ENCODE peak calls at places on chromosome 12, in eight cellular contexts. Z, G, K, R, F, W, L and J are unnamed samples.

GRCh38 chr12:118034429-118035193 is 18.1 kb downstream of the RFC5 start:
- DNase-seq in W (peak; percentile 75), Z (no peak), F (no peak), G (peak; percentile 73), K (peak; percentile 70), R (no peak), L (no peak), J (no peak)

GRCh38 chr12:18139989-18140596 is 50.1 kb upstream of the RERGL start:
- DNase-seq in L (no peak), Z (no peak), G (peak; percentile 23), W (peak; percentile 60), R (no peak), F (no peak), K (peak; percentile 29), J (no peak)

GRCh38 chr12:52720487-52720886 is 17.2 kb upstream of the KRT77 start:
- DNase-seq in L (no peak), Z (no peak), F (no peak), G (peak; percentile 75), K (no peak), W (peak; percentile 90), R (no peak), J (no peak)

GRCh38 chr12:94460594-94460959 is 910 bp upstream of the CEP83 start:
- DNase-seq in F (no peak), K (no peak), L (no peak), G (no peak), Z (no peak), W (peak; percentile 7), R (no peak), J (no peak)

GRCh38 chr12:101940400-101940950 is 63.1 kb downstream of the DRAM1 start:
- DNase-seq in W (no peak), R (no peak), F (no peak), G (no peak), Z (no peak), L (no peak), K (no peak), J (no peak)

GRCh38 chr12:123134265-123134664 is 16.6 kb downstream of the PITPNM2 start:
- DNase-seq in R (peak; percentile 62), L (no peak), K (no peak), W (peak; percentile 46), Z (no peak), F (no peak), G (no peak), J (no peak)

GRCh38 chr12:66767454-66768002 is 88.7 kb upstream of the GRIP1 start:
- DNase-seq in F (no peak), Z (no peak), W (no peak), R (no peak), G (no peak), K (no peak), L (no peak), J (no peak)

GRCh38 chr12:19764408-19764807 is 325.1 kb downstream of the AEBP2 start:
- DNase-seq in F (no peak), L (no peak), Z (no peak), W (peak; percentile 10), G (no peak), R (no peak), K (no peak), J (no peak)

GRCh38 chr12:10366875-10367274 is 23.0 kb downstream of the KLRK1 start:
- DNase-seq in R (no peak), G (peak; percentile 70), L (no peak), F (no peak), Z (no peak), K (peak; percentile 49), W (peak; percentile 49), J (no peak)

GRCh38 chr12:120013659-120014380 is 24.8 kb downstream of the BICDL1 start:
- DNase-seq in R (no peak), W (peak; percentile 68), L (no peak), Z (no peak), K (peak; percentile 18), G (peak; percentile 30), F (no peak), J (peak; percentile 53)

GRCh38 chr12:132899033-132899432 is 11.6 kb upstream of the CHFR start:
- DNase-seq in W (peak; percentile 28), L (no peak), G (no peak), Z (no peak), K (peak; percentile 56), F (no peak), R (no peak), J (no peak)

GRCh38 chr12:1870086-1870485 is 48.4 kb downstream of the CACNA2D4 start:
- DNase-seq in Z (no peak), F (no peak), G (no peak), R (no peak), K (peak; percentile 39), L (no peak), W (no peak), J (no peak)

GRCh38 chr12:100279159-100279558 is 12.2 kb downstream of the SCYL2 start:
- DNase-seq in R (no peak), W (no peak), Z (no peak), K (peak; percentile 22), G (no peak), L (no peak), F (no peak), J (no peak)

GRCh38 chr12:109115758-109116610 is at the start of gene ACACB:
- DNase-seq in G (no peak), R (no peak), F (no peak), L (peak; percentile 94), Z (peak; percentile 89), W (no peak), K (no peak), J (no peak)

GRCh38 chr12:129550353-129550752 is 353.5 kb downstream of the TMEM132D start:
- DNase-seq in L (no peak), R (no peak), Z (no peak), K (no peak), F (no peak), G (no peak), W (no peak), J (no peak)

GRCh38 chr12:20367731-20368652 is at the start of gene PDE3A:
- DNase-seq in Z (peak; percentile 81), R (peak; percentile 88), G (peak; percentile 79), L (peak; percentile 72), F (peak; percentile 64), K (peak; percentile 90), W (peak; percentile 42), J (no peak)

GRCh38 chr12:25689996-25690501 is 137.0 kb upstream of the LMNTD1 start:
- DNase-seq in F (peak; percentile 43), G (no peak), R (no peak), Z (no peak), L (no peak), K (no peak), W (no peak), J (no peak)

DNA sequence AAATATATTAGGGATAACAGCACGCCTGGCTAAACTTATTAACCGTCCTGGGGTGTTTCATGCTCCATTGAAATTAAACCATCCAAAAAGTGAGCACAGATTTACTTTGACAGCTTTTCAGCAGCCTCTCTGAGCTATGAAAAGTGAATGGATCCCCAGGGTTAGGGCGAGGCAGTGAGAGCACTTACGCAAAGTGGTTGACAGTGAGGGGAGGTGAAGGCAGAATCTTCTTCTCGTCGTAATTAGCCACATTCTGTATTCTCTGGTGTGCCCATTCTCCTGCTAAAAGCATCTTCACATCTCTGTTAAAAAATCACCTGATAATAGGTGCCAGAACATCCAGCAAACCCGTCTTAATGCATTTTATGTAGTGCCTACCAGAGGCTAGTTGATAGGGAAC is 1.9 kb downstream of the TMTC2 start:
- DNase-seq in Z (no peak), F (no peak), L (no peak), G (no peak), W (no peak), R (no peak), K (no peak), J (no peak)
- H3K4me3 ChIP-seq in Z (peak overlapping the region; percentile 71), F (peak overlapping the region; percentile 96), L (peak overlapping the region; percentile 89), G (no peak overlapping the region), W (peak overlapping the region; percentile 76), R (no peak overlapping the region), K (no peak overlapping the region), J (no peak overlapping the region)

GRCh38 chr12:45355750-45356149 is 139.9 kb downstream of the ANO6 start:
- DNase-seq in L (no peak), Z (no peak), R (no peak), W (peak; percentile 24), F (no peak), K (no peak), G (peak; percentile 55), J (no peak)

GRCh38 chr12:45353944-45354343 is 138.0 kb downstream of the ANO6 start:
- DNase-seq in R (no peak), Z (no peak), G (no peak), K (no peak), L (no peak), F (no peak), W (no peak), J (no peak)

GRCh38 chr12:45356822-45357546 is 141.1 kb downstream of the ANO6 start:
- DNase-seq in Z (no peak), K (no peak), R (no peak), L (no peak), G (no peak), W (no peak), F (no peak), J (no peak)

GRCh38 chr12:45351921-45352670 is 136.2 kb downstream of the ANO6 start:
- DNase-seq in F (peak; percentile 65), W (no peak), L (no peak), G (no peak), K (no peak), Z (no peak), R (no peak), J (no peak)

DNA sequence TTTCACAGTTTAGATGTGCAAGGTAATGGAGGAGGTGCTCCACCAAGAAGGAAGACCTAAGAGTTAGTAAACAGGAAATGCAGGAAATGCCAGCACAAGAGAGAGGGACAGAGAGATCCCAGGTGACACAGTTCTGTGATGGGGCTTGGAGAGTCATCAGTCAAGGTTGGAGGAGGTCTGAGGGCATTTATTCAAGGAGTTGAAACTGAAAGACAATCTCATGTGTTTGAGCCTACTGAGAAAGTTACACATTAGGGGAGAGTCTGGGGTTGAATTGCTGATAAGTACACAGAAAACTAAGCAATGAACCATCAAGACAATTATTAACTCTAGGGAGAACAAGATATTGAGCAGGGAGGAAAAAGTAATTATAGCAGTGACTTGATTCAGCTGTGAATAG is 138.5 kb downstream of the ANO6 start:
- DNase-seq in R (no peak), L (no peak), F (no peak), G (peak; percentile 18), W (no peak), Z (no peak), K (peak; percentile 54), J (no peak)
- H3K4me1 ChIP-seq in R (peaks cover 11% of the 10 kb centered on the region), L (peaks cover 22% of the 10 kb centered on the region), F (peaks cover 32% of the 10 kb centered on the region), G (peaks cover 49% of the 10 kb centered on the region), W (peaks cover 10% of the 10 kb centered on the region), Z (peaks cover 8% of the 10 kb centered on the region), K (no peaks in the 10 kb centered on the region), J (no peaks in the 10 kb centered on the region)

GRCh38 chr12:68648179-68648578 is 37.5 kb downstream of the RAP1B start:
- DNase-seq in R (no peak), Z (no peak), F (no peak), K (no peak), L (no peak), G (no peak), W (no peak), J (no peak)

GRCh38 chr12:68646484-68646883 is 35.8 kb downstream of the RAP1B start:
- DNase-seq in W (no peak), K (no peak), G (no peak), Z (no peak), R (no peak), L (no peak), F (no peak), J (no peak)

GRCh38 chr12:68647507-68647906 is 36.8 kb downstream of the RAP1B start:
- DNase-seq in R (no peak), Z (no peak), L (no peak), W (no peak), F (no peak), K (no peak), G (no peak), J (no peak)
- H3K4me3 ChIP-seq in R (no peak overlapping the region), Z (no peak overlapping the region), L (no peak overlapping the region), W (no peak overlapping the region), F (no peak overlapping the region), K (no peak overlapping the region), G (no peak overlapping the region), J (no peak overlapping the region)

GRCh38 chr12:15439459-15439858 is 117.2 kb downstream of the PTPRO start:
- DNase-seq in F (no peak), Z (no peak), K (no peak), G (no peak), R (no peak), L (no peak), W (no peak), J (no peak)
- H3K4me1 ChIP-seq in F (no peaks in the 10 kb centered on the region), Z (no peaks in the 10 kb centered on the region), K (no peaks in the 10 kb centered on the region), G (no peaks in the 10 kb centered on the region), R (no peaks in the 10 kb centered on the region), L (no peaks in the 10 kb centered on the region), W (no peaks in the 10 kb centered on the region), J (no peaks in the 10 kb centered on the region)